ENCODE peak calls at places on chromosome 16, in four cellular contexts. W, R, L and E are unnamed samples.

GRCh38 chr16:28100810-28101532 is 37.5 kb upstream of the GSG1L start:
- DNase-seq in W (no peak), R (no peak), L (no peak), E (no peak)

GRCh38 chr16:50297301-50298074 is 31.1 kb downstream of the ADCY7 start:
- DNase-seq in W (no peak), R (no peak), L (no peak), E (no peak)

GRCh38 chr16:48024042-48024441 is 131.8 kb downstream of the ABCC12 start:
- DNase-seq in W (no peak), R (no peak), L (no peak), E (no peak)

GRCh38 chr16:30120340-30121105 is 2.5 kb downstream of the MAPK3 start:
- DNase-seq in W (no peak), R (no peak), L (no peak), E (no peak)

GRCh38 chr16:72125635-72126428 is 32.2 kb downstream of the DHX38 start:
- DNase-seq in W (no peak), R (no peak), L (peak; percentile 19), E (no peak)

GRCh38 chr16:65312071-65312470 is 190.2 kb upstream of the CDH11 start:
- DNase-seq in W (no peak), R (no peak), L (peak; percentile 10), E (no peak)

GRCh38 chr16:23121024-23121423 is 28.2 kb downstream of the USP31 start:
- DNase-seq in W (peak; percentile 52), R (no peak), L (no peak), E (no peak)

GRCh38 chr16:75377971-75378386 is 55.3 kb downstream of the CFDP1 start:
- DNase-seq in W (peak; percentile 59), R (no peak), L (peak; percentile 83), E (peak; percentile 71)

GRCh38 chr16:66116163-66116792 is 250.2 kb upstream of the CDH5 start:
- DNase-seq in W (peak; percentile 34), R (no peak), L (no peak), E (no peak)

GRCh38 chr16:78098544-78099371 is 696 bp upstream of the WWOX start:
- DNase-seq in W (no peak), R (no peak), L (no peak), E (no peak)

GRCh38 chr16:81601008-81601428 is 156.4 kb downstream of the CMIP start:
- DNase-seq in W (no peak), R (no peak), L (no peak), E (no peak)

GRCh38 chr16:7038475-7038874 is 294.2 kb upstream of the RBFOX1 start:
- DNase-seq in W (no peak), R (no peak), L (no peak), E (no peak)

GRCh38 chr16:17488506-17488905 is 17.7 kb upstream of the XYLT1 start:
- DNase-seq in W (no peak), R (no peak), L (no peak), E (no peak)

GRCh38 chr16:50276128-50276444 is 9.7 kb downstream of the ADCY7 start:
- DNase-seq in W (no peak), R (no peak), L (no peak), E (no peak)

GRCh38 chr16:3587547-3588110 is 10.4 kb upstream of the NLRC3 start:
- DNase-seq in W (no peak), R (no peak), L (peak; percentile 18), E (no peak)

GRCh38 chr16:49701867-49702494 is 153.9 kb downstream of the ZNF423 start:
- DNase-seq in W (peak; percentile 99), R (peak; percentile 39), L (peak; percentile 80), E (peak; percentile 83)

GRCh38 chr16:23025692-23026305 is 123.5 kb downstream of the USP31 start:
- DNase-seq in W (no peak), R (no peak), L (no peak), E (no peak)

GRCh38 chr16:49262501-49262900 is 19.1 kb downstream of the CBLN1 start:
- DNase-seq in W (no peak), R (no peak), L (no peak), E (no peak)

GRCh38 chr16:5069048-5069447 is 2.6 kb upstream of the ALG1 start:
- DNase-seq in W (no peak), R (no peak), L (no peak), E (no peak)

GRCh38 chr16:54655171-54655590 is 275.5 kb upstream of the IRX5 start:
- DNase-seq in W (peak; percentile 28), R (peak; percentile 55), L (peak; percentile 39), E (peak; percentile 41)

GRCh38 chr16:56549744-56550385 is 15.0 kb upstream of the MT4 start:
- DNase-seq in W (no peak), R (no peak), L (no peak), E (no peak)

GRCh38 chr16:82452002-82452741 is 174.6 kb upstream of the CDH13 start:
- DNase-seq in W (no peak), R (no peak), L (no peak), E (no peak)

GRCh38 chr16:65121870-65122723 is at the start of gene CDH11:
- DNase-seq in W (peak; percentile 92), R (peak; percentile 67), L (peak; percentile 81), E (peak; percentile 78)

GRCh38 chr16:12082207-12082606 is 105.7 kb downstream of the SNX29 start:
- DNase-seq in W (no peak), R (no peak), L (no peak), E (no peak)

GRCh38 chr16:88451586-88452484 is 1.2 kb upstream of the ZFPM1 start:
- DNase-seq in W (peak; percentile 35), R (no peak), L (no peak), E (no peak)

GRCh38 chr16:5298202-5298601 is 200.6 kb upstream of the EEF2KMT start:
- DNase-seq in W (no peak), R (no peak), L (no peak), E (no peak)

GRCh38 chr16:13645525-13645924 is 274.4 kb upstream of the ERCC4 start:
- DNase-seq in W (no peak), R (no peak), L (no peak), E (no peak)

GRCh38 chr16:13638218-13638617 is 281.7 kb upstream of the ERCC4 start:
- DNase-seq in W (no peak), R (no peak), L (no peak), E (no peak)

GRCh38 chr16:13643412-13643811 is 276.5 kb upstream of the ERCC4 start:
- DNase-seq in W (no peak), R (no peak), L (no peak), E (no peak)
- H3K27ac ChIP-seq in W (no peak overlapping the region), R (no peak overlapping the region), L (no peak overlapping the region), E (no peak overlapping the region)

DNA sequence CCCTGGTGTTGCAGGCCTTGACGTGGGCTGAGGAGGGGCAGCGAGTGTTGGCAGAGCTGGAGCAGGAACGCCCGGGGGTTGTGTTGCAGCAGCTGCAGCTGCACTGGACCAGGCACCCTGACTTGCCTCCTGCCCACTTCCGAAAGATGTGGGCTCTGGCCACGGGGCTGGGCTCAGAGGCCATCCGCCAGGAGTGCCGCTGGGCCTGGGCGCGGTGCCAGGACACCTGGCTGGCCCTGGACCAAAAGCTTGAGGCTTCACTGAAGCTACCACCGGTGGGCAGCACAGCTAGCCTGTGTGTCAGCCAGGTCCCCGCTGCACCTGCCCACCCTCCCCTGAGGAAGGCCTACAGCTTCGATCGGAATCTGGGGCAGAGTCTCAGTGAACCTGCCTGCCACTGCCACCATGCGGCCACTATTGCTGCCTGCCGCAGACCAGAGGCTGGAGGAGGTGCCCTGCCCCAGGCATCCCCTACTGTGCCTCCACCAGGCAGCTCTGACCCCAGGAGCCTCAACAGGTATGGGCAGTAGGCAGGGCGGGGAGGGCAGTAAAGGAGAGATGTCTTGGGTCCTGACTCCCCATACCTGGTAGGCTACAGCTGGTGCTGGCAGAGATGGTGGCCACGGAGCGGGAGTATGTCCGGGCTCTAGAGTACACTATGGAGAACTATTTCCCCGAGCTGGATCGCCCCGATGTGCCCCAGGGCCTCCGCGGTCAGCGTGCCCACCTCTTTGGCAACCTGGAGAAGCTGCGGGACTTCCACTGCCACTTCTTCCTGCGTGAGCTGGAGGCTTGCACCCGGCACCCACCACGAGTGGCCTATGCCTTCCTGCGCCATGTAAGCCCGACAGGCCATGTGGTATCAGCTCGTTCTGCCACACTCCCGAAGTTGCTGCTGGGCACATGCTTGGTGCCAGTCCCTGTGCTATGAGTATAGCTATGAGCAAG is 5.6 kb downstream of the PLEKHG4 start:
- DNase-seq in W (no peak), R (no peak), L (peak; percentile 85), E (peak; percentile 91)
- H3K27ac ChIP-seq in W (no peak overlapping the region), R (no peak overlapping the region), L (no peak overlapping the region), E (no peak overlapping the region)

DNA sequence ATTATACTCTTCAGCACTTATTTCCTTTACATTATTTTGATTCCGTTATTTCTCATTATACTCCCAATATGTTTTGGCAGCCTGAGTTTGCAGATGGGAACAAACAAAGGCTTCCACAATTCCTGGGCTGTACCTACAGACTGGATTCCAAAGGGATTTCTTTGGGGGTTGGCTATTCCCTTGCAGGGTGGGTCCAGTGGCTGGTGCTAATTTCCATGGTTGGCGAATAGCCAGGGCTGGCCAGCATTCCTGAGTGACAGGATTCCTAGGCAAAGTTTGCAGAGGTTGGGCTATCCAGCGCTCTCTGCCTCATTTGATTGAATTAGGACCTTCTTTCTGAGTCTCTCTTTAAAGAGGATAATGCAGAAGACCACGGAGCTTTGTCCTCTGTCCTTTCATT is 207.4 kb downstream of the MAF start:
- DNase-seq in W (no peak), R (no peak), L (no peak), E (no peak)
- H3K27ac ChIP-seq in W (no peak overlapping the region), R (no peak overlapping the region), L (no peak overlapping the region), E (no peak overlapping the region)

DNA sequence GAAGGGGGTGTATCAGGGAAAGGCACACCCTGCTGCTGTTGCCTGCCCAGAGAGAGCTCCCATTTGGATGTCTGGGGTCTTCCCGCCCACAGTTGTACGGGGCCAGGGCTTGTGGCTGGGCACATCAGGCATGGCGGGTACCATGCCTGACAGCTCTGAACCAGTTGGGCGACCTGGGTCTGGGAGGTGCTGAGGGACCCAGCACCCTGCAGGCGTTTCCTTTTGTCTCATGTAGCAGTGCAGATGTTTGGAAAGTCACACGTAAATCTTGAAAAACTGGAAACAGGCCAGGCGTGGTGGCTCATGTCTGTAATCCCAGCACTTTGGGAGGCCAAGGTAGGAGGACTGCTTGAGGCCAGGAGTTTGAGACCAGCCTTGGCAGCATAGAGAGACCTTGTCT is 8.4 kb upstream of the JPT2 start:
- DNase-seq in W (no peak), R (no peak), L (no peak), E (no peak)
- H3K27ac ChIP-seq in W (no peak overlapping the region), R (no peak overlapping the region), L (no peak overlapping the region), E (no peak overlapping the region)

GRCh38 chr16:79571753-79572544 is 28.6 kb downstream of the MAF start:
- DNase-seq in W (no peak), R (no peak), L (peak; percentile 30), E (peak; percentile 15)
- H3K27ac ChIP-seq in W (no peak overlapping the region), R (no peak overlapping the region), L (no peak overlapping the region), E (no peak overlapping the region)

GRCh38 chr16:50769-51591 is 2.4 kb downstream of the POLR3K start:
- DNase-seq in W (peak; percentile 59), R (no peak), L (no peak), E (no peak)

GRCh38 chr16:55571-56136 is 2.0 kb downstream of the SNRNP25 start:
- DNase-seq in W (no peak), R (no peak), L (no peak), E (no peak)

GRCh38 chr16:53346-54236 is at the start of the genes POLR3K and SNRNP25:
- DNase-seq in W (peak; percentile 99), R (peak; percentile 100), L (peak; percentile 99), E (peak; percentile 96)

GRCh38 chr16:56231-56927 is 2.8 kb downstream of the SNRNP25 start:
- DNase-seq in W (no peak), R (no peak), L (no peak), E (no peak)

DNA sequence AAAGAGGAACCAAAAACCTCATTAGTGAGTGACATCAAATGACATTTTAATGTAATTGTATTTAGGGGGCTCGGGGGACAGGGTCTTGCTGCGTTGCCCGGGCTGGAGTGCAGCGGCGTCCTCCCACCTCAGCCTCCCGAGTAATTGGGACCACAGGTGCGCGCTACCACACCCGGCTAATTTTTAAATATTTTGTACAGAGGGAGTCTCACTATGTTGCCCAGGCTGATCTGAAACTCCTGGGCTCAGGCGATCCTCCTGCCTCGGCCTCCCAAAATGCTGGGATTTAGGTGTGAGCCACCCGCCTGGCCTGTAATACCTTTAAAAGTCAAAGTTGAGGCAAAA is 581 bp downstream of the SNRNP25 start:
- DNase-seq in W (no peak), R (no peak), L (no peak), E (no peak)
- H3K27ac ChIP-seq in W (peak overlapping the region; percentile 74), R (no peak overlapping the region), L (no peak overlapping the region), E (no peak overlapping the region)